ENCODE peak calls at places on chromosomes 6 and 20, in seven cellular contexts. I is GM20000, U is Panc1, K is astrocyte of the cerebellum, C is fibroblast of lung, E is GM10248, R is spleen. N is an unnamed sample.

GRCh38 chr6:95240514-95240913 is 336.8 kb upstream of the MANEA start:
- DNase-seq in R (no peak), U (no peak), E (no peak), I (no peak), C (no peak), K (no peak), N (no peak)

GRCh38 chr6:70412797-70413113 is 553 bp upstream of the FAM135A start:
- DNase-seq in I (no peak), C (no peak), R (no peak), U (no peak), E (no peak), K (no peak), N (no peak)

GRCh38 chr20:10316582-10316981 is 98.0 kb downstream of the SNAP25 start:
- DNase-seq in K (no peak), I (no peak), C (peak), U (peak), E (no peak), R (no peak), N (no peak)

GRCh38 chr20:43857932-43858331 is 56.7 kb upstream of the TOX2 start:
- DNase-seq in K (no peak), U (no peak), E (no peak), I (no peak), C (no peak), R (no peak), N (no peak)

GRCh38 chr6:142941018-142941417 is 4.0 kb downstream of the HIVEP2 start:
- DNase-seq in R (no peak), E (no peak), K (no peak), U (no peak), I (no peak), C (no peak), N (no peak)

GRCh38 chr6:86529635-86530034 is 407.7 kb upstream of the HTR1E start:
- DNase-seq in E (no peak), K (no peak), U (no peak), R (no peak), C (no peak), I (no peak), N (no peak)

GRCh38 chr6:169162968-169163903 is 90.4 kb downstream of the THBS2 start:
- DNase-seq in R (no peak), E (no peak), I (no peak), U (peak), C (peak), K (no peak), N (no peak)

GRCh38 chr6:18985958-18986357 is 598.8 kb downstream of the RNF144B start:
- DNase-seq in U (no peak), I (no peak), C (no peak), E (no peak), K (no peak), R (no peak), N (no peak)

GRCh38 chr6:44311767-44312166 is 1.4 kb downstream of the AARS2 start:
- DNase-seq in R (no peak), U (no peak), C (no peak), K (no peak), E (no peak), I (no peak), N (no peak)

GRCh38 chr6:17584241-17584803 is 15.8 kb upstream of the FAM8A1 start:
- DNase-seq in I (peak), U (peak), E (peak), K (peak), C (peak), R (no peak), N (no peak)

GRCh38 chr6:169811072-169811471 is 59.6 kb downstream of the ERMARD start:
- DNase-seq in C (no peak), E (no peak), I (no peak), U (no peak), K (no peak), R (peak), N (no peak)

GRCh38 chr6:137647762-137648412 is 153.7 kb upstream of the OLIG3 start:
- DNase-seq in E (no peak), K (no peak), R (no peak), C (no peak), I (no peak), U (no peak), N (no peak)

GRCh38 chr6:159086033-159086618 is 41.3 kb upstream of the TAGAP start:
- DNase-seq in U (no peak), R (no peak), K (no peak), C (no peak), E (no peak), I (no peak), N (no peak)

GRCh38 chr20:41446471-41446870 is 79.9 kb upstream of the EMILIN3 start:
- DNase-seq in K (no peak), E (no peak), R (no peak), C (no peak), I (no peak), U (no peak), N (no peak)

GRCh38 chr6:12709116-12709515 is 7.5 kb upstream of the PHACTR1 start:
- DNase-seq in K (no peak), U (no peak), I (no peak), R (no peak), C (no peak), E (no peak), N (no peak)

GRCh38 chr6:121436966-121437756 is 1.7 kb downstream of the GJA1 start:
- DNase-seq in I (no peak), K (no peak), E (no peak), C (peak), U (no peak), R (no peak), N (peak)

GRCh38 chr6:137218473-137218916 is 690 bp downstream of the IFNGR1 start:
- DNase-seq in C (peak), R (no peak), I (peak), U (peak), K (no peak), E (peak), N (no peak)

GRCh38 chr6:124073021-124073420 is 269.4 kb downstream of the NKAIN2 start:
- DNase-seq in C (peak), E (no peak), I (no peak), R (no peak), K (peak), U (no peak), N (no peak)

GRCh38 chr6:13327691-13328075 is 654 bp downstream of the TBC1D7 start:
- DNase-seq in K (no peak), R (no peak), U (no peak), I (no peak), E (no peak), C (no peak), N (no peak)

GRCh38 chr20:16615199-16615598 is 42.0 kb upstream of the KIF16B start:
- DNase-seq in K (peak), U (no peak), C (peak), I (no peak), E (no peak), R (no peak), N (no peak)

GRCh38 chr6:107735906-107736635 is 88.0 kb downstream of the SCML4 start:
- DNase-seq in E (no peak), C (no peak), I (no peak), R (no peak), U (no peak), K (no peak), N (no peak)

GRCh38 chr20:3027987-3028386 is 15.4 kb upstream of the GNRH2 start:
- DNase-seq in K (no peak), R (peak), E (no peak), I (no peak), C (no peak), U (no peak), N (no peak)

GRCh38 chr6:166317261-166318212 is 9.3 kb upstream of the PRR18 start:
- DNase-seq in U (no peak), I (no peak), R (no peak), C (no peak), K (no peak), E (no peak), N (peak)

GRCh38 chr6:14700202-14700601 is 545.7 kb upstream of the JARID2 start:
- DNase-seq in K (no peak), I (no peak), C (no peak), E (no peak), U (no peak), R (no peak), N (no peak)

GRCh38 chr20:25278636-25279361 is 30.9 kb downstream of the PYGB start:
- DNase-seq in I (no peak), U (no peak), E (no peak), C (no peak), R (peak), K (no peak), N (no peak)

GRCh38 chr20:53642196-53643030 is 48.8 kb upstream of the ZNF217 start:
- DNase-seq in E (peak), R (no peak), C (no peak), K (no peak), U (no peak), I (no peak), N (no peak)

GRCh38 chr6:106574729-106575458 is 54.4 kb downstream of the RTN4IP1 start:
- DNase-seq in K (peak), R (no peak), E (no peak), I (no peak), C (peak), U (peak), N (no peak)

GRCh38 chr20:11716239-11716944 is 201.3 kb upstream of the BTBD3 start:
- DNase-seq in E (no peak), K (peak), I (no peak), C (peak), R (no peak), U (no peak), N (no peak)

GRCh38 chr6:41583576-41583975 is 37.4 kb downstream of the FOXP4 start:
- DNase-seq in C (no peak), R (no peak), I (no peak), U (no peak), K (no peak), E (no peak), N (no peak)

GRCh38 chr6:155154158-155154830 is 109.5 kb upstream of the CLDN20 start:
- DNase-seq in I (no peak), R (no peak), E (no peak), U (no peak), C (peak), K (peak), N (no peak)

GRCh38 chr6:160974304-160974771 is 17.2 kb upstream of the MAP3K4 start:
- DNase-seq in U (no peak), R (no peak), E (no peak), C (peak), I (no peak), K (peak), N (no peak)

GRCh38 chr6:37072526-37072925 is 67.1 kb downstream of the FGD2 start:
- DNase-seq in U (no peak), K (no peak), R (no peak), E (no peak), C (no peak), I (no peak), N (no peak)

GRCh38 chr20:57237006-57237953 is 29.2 kb downstream of the BMP7 start:
- DNase-seq in U (no peak), C (no peak), E (no peak), I (no peak), R (no peak), K (no peak), N (no peak)

GRCh38 chr6:12968290-12968689 is 251.7 kb downstream of the PHACTR1 start:
- DNase-seq in R (no peak), I (no peak), C (no peak), E (no peak), K (no peak), U (no peak), N (no peak)

GRCh38 chr6:36691612-36692011 is 6.0 kb upstream of the RAB44 start:
- DNase-seq in K (no peak), C (no peak), U (no peak), R (no peak), I (no peak), E (no peak), N (no peak)

GRCh38 chr6:111880181-111880944 is 7.1 kb upstream of the FYN start:
- DNase-seq in K (no peak), I (no peak), E (no peak), U (no peak), R (no peak), C (no peak), N (no peak)

GRCh38 chr6:52876056-52876787 is 33.3 kb downstream of the GSTA3 start:
- DNase-seq in C (peak), I (no peak), U (no peak), K (no peak), R (no peak), E (no peak), N (no peak)

GRCh38 chr20:13819885-13820645 is 35.2 kb downstream of the NDUFAF5 start:
- DNase-seq in E (peak), C (peak), U (peak), K (peak), R (no peak), I (peak), N (no peak)

GRCh38 chr6:112511441-112511840 is 164.3 kb downstream of the RFPL4B start:
- DNase-seq in K (no peak), I (no peak), U (no peak), E (no peak), C (no peak), R (no peak), N (no peak)

GRCh38 chr6:28134716-28135115 is 7.0 kb upstream of the ZKSCAN8 start:
- DNase-seq in R (no peak), C (no peak), E (no peak), K (no peak), U (no peak), I (no peak), N (no peak)

GRCh38 chr6:28136585-28137457 is 4.9 kb upstream of the ZKSCAN8 start:
- DNase-seq in E (peak), I (peak), U (peak), R (peak), C (peak), K (peak), N (peak)

GRCh38 chr6:28137458-28138020 is 4.1 kb upstream of the ZKSCAN8 start:
- DNase-seq in I (peak), C (no peak), R (no peak), K (no peak), U (no peak), E (peak), N (no peak)

GRCh38 chr6:28135393-28135792 is 6.3 kb upstream of the ZKSCAN8 start:
- DNase-seq in C (no peak), E (no peak), R (no peak), U (no peak), K (no peak), I (no peak), N (no peak)

GRCh38 chr6:28134015-28134414 is 7.7 kb upstream of the ZKSCAN8 start:
- DNase-seq in U (peak), E (no peak), R (no peak), I (no peak), K (no peak), C (peak), N (no peak)
- TF ChIP-seq CTCF in U (peak), E (peak), R (no peak), I (peak), K (peak), C (peak), N (peak)

GRCh38 chr6:118283759-118284158 is 264.3 kb upstream of the PLN start:
- DNase-seq in E (peak), R (no peak), K (peak), U (no peak), C (peak), I (peak), N (no peak)
- TF ChIP-seq CTCF in E (peak), R (peak), K (peak), U (peak), C (peak), I (peak), N (peak)

GRCh38 chr6:147970970-147971369 is 371.7 kb upstream of the SASH1 start:
- DNase-seq in E (no peak), C (peak), R (no peak), K (no peak), U (no peak), I (no peak), N (no peak)
- TF ChIP-seq CTCF in E (no peak), C (no peak), R (no peak), K (no peak), U (peak), I (no peak), N (peak)

GRCh38 chr6:7776509-7776908 is 50.6 kb downstream of the BMP6 start:
- DNase-seq in K (no peak), C (no peak), I (no peak), R (no peak), E (no peak), U (no peak), N (no peak)
- TF ChIP-seq CTCF in K (no peak), C (no peak), I (no peak), R (no peak), E (no peak), U (no peak), N (no peak)

GRCh38 chr6:152993431-152993830 is 9.1 kb downstream of the MTRF1L start:
- DNase-seq in I (no peak), K (no peak), R (no peak), U (no peak), E (no peak), C (no peak), N (no peak)
- TF ChIP-seq CTCF in I (no peak), K (peak), R (no peak), U (peak), E (no peak), C (peak), N (peak)

DNA sequence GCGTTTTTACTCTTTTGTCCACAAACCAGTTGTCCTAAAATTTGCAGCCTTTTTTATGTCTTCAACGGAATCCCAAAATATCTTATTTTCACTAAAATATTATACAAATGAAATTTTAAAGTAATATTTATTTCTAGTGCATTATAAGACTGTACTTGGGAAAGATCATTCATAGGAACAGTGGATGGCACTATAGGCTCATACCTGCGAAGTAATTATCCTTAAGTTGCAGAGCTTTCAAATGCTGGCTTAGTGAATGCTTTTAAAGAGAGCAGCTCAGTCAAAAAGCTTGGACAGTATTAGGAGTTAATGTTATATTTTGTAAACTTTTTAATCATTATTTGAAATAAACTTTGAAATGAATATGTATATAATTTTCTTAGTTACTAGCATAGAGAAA is 254.9 kb downstream of the CDKAL1 start:
- DNase-seq in R (no peak), E (no peak), C (peak), K (peak), U (no peak), I (no peak), N (no peak)
- TF ChIP-seq CTCF in R (no peak), E (no peak), C (no peak), K (peak), U (peak), I (no peak), N (peak)

GRCh38 chr6:1020837-1021236 is 291.1 kb upstream of the FOXQ1 start:
- DNase-seq in C (no peak), I (no peak), K (no peak), U (no peak), E (no peak), R (no peak), N (no peak)
- TF ChIP-seq CTCF in C (no peak), I (no peak), K (no peak), U (no peak), E (no peak), R (no peak), N (no peak)

N was measured in type B pancreatic cell.